ENCODE peak calls at places on chromosomes 11 and 22, in five cellular contexts. One of them, this sample, is unnamed.

GRCh38 chr22:40385041-40385782 is 14.8 kb downstream of the SGSM3 start:
- DNase-seq in vagina: no peak
- DNase-seq in endothelial cell of umbilical vein: no peak
- DNase-seq in stomach: no peak
- DNase-seq in GM23338: no peak
- DNase-seq in this sample: peak; percentile 34

GRCh38 chr11:66619080-66619554 is 2.7 kb downstream of the RBM14 start:
- DNase-seq in stomach: no peak
- DNase-seq in endothelial cell of umbilical vein: peak; percentile 56
- DNase-seq in GM23338: no peak
- DNase-seq in vagina: no peak
- DNase-seq in this sample: no peak

GRCh38 chr11:131178020-131178419 is 192.4 kb upstream of the NTM start:
- DNase-seq in GM23338: no peak
- DNase-seq in endothelial cell of umbilical vein: no peak
- DNase-seq in vagina: no peak
- DNase-seq in stomach: no peak
- DNase-seq in this sample: no peak

GRCh38 chr11:73396251-73396930 is 20.2 kb downstream of the RELT start:
- DNase-seq in GM23338: no peak
- DNase-seq in stomach: no peak
- DNase-seq in vagina: no peak
- DNase-seq in endothelial cell of umbilical vein: no peak
- DNase-seq in this sample: no peak

GRCh38 chr22:27381552-27381951 is 420.0 kb downstream of the MN1 start:
- DNase-seq in endothelial cell of umbilical vein: no peak
- DNase-seq in vagina: peak; percentile 25
- DNase-seq in stomach: no peak
- DNase-seq in GM23338: no peak
- DNase-seq in this sample: no peak

GRCh38 chr11:4539603-4540219 is 5.3 kb upstream of the OR52M1 start:
- DNase-seq in endothelial cell of umbilical vein: peak; percentile 51
- DNase-seq in vagina: no peak
- DNase-seq in stomach: peak; percentile 73
- DNase-seq in GM23338: peak; percentile 64
- DNase-seq in this sample: peak; percentile 59

GRCh38 chr11:124608146-124608545 is 3.1 kb upstream of the PANX3 start:
- DNase-seq in vagina: no peak
- DNase-seq in stomach: no peak
- DNase-seq in GM23338: no peak
- DNase-seq in endothelial cell of umbilical vein: no peak
- DNase-seq in this sample: no peak

GRCh38 chr22:23467721-23468294 is 112.3 kb downstream of the IGLL1 start:
- DNase-seq in stomach: no peak
- DNase-seq in endothelial cell of umbilical vein: no peak
- DNase-seq in GM23338: no peak
- DNase-seq in vagina: no peak
- DNase-seq in this sample: no peak

GRCh38 chr22:39242809-39243442 is 1.9 kb downstream of the PDGFB start:
- DNase-seq in stomach: peak; percentile 73
- DNase-seq in vagina: no peak
- DNase-seq in GM23338: peak; percentile 84
- DNase-seq in endothelial cell of umbilical vein: no peak
- DNase-seq in this sample: no peak

GRCh38 chr11:18617688-18618340 is 16.3 kb downstream of the SPTY2D1 start:
- DNase-seq in stomach: no peak
- DNase-seq in vagina: no peak
- DNase-seq in endothelial cell of umbilical vein: peak; percentile 3
- DNase-seq in GM23338: no peak
- DNase-seq in this sample: no peak

GRCh38 chr11:128590587-128590986 is 3.2 kb upstream of the ETS1 start:
- DNase-seq in vagina: no peak
- DNase-seq in endothelial cell of umbilical vein: no peak
- DNase-seq in stomach: no peak
- DNase-seq in GM23338: no peak
- DNase-seq in this sample: no peak

GRCh38 chr11:72812968-72813739 is 1.1 kb upstream of the ATG16L2 start:
- DNase-seq in vagina: peak; percentile 90
- DNase-seq in stomach: peak; percentile 59
- DNase-seq in endothelial cell of umbilical vein: peak; percentile 70
- DNase-seq in GM23338: peak; percentile 88
- DNase-seq in this sample: peak; percentile 71

GRCh38 chr11:110989734-110990133 is 255.8 kb upstream of the POU2AF2 start:
- DNase-seq in vagina: no peak
- DNase-seq in stomach: no peak
- DNase-seq in GM23338: no peak
- DNase-seq in endothelial cell of umbilical vein: no peak
- DNase-seq in this sample: peak; percentile 9
- TF ChIP-seq POLR2AphosphoS5 in vagina: peak; percentile 29
- TF ChIP-seq POLR2AphosphoS5 in stomach: peak; percentile 76
- TF ChIP-seq POLR2AphosphoS5 in GM23338: no peak
- TF ChIP-seq POLR2AphosphoS5 in endothelial cell of umbilical vein: no peak
- TF ChIP-seq POLR2AphosphoS5 in this sample: peak; percentile 66

GRCh38 chr11:12086271-12087074 is 23.9 kb upstream of the MICAL2 start:
- DNase-seq in endothelial cell of umbilical vein: peak; percentile 87
- DNase-seq in stomach: peak; percentile 57
- DNase-seq in vagina: peak; percentile 94
- DNase-seq in GM23338: no peak
- DNase-seq in this sample: peak; percentile 64

GRCh38 chr11:12085371-12086251 is 24.8 kb upstream of the MICAL2 start:
- DNase-seq in GM23338: no peak
- DNase-seq in stomach: no peak
- DNase-seq in endothelial cell of umbilical vein: no peak
- DNase-seq in vagina: no peak
- DNase-seq in this sample: no peak

GRCh38 chr11:12088531-12088930 is 21.9 kb upstream of the MICAL2 start:
- DNase-seq in stomach: no peak
- DNase-seq in endothelial cell of umbilical vein: no peak
- DNase-seq in vagina: no peak
- DNase-seq in GM23338: no peak
- DNase-seq in this sample: no peak

GRCh38 chr11:12088047-12088481 is 22.3 kb upstream of the MICAL2 start:
- DNase-seq in stomach: no peak
- DNase-seq in vagina: no peak
- DNase-seq in endothelial cell of umbilical vein: peak; percentile 74
- DNase-seq in GM23338: no peak
- DNase-seq in this sample: peak; percentile 61

GRCh38 chr11:12087075-12087775 is 23.2 kb upstream of the MICAL2 start:
- DNase-seq in vagina: no peak
- DNase-seq in stomach: no peak
- DNase-seq in endothelial cell of umbilical vein: peak; percentile 50
- DNase-seq in GM23338: peak; percentile 36
- DNase-seq in this sample: peak; percentile 46
- TF ChIP-seq CTCF in vagina: no peak
- TF ChIP-seq CTCF in stomach: peak; percentile 7
- TF ChIP-seq CTCF in endothelial cell of umbilical vein: peak; percentile 35
- TF ChIP-seq CTCF in GM23338: no peak
- TF ChIP-seq CTCF in this sample: no peak

GRCh38 chr11:41351825-41352224 is 107.6 kb downstream of the LRRC4C start:
- DNase-seq in GM23338: no peak
- DNase-seq in vagina: no peak
- DNase-seq in stomach: no peak
- DNase-seq in endothelial cell of umbilical vein: no peak
- DNase-seq in this sample: no peak
- TF ChIP-seq POLR2AphosphoS5 in GM23338: no peak
- TF ChIP-seq POLR2AphosphoS5 in vagina: no peak
- TF ChIP-seq POLR2AphosphoS5 in stomach: no peak
- TF ChIP-seq POLR2AphosphoS5 in endothelial cell of umbilical vein: no peak
- TF ChIP-seq POLR2AphosphoS5 in this sample: no peak

GRCh38 chr11:108734956-108735559 is 70.2 kb downstream of the DDX10 start:
- DNase-seq in vagina: no peak
- DNase-seq in endothelial cell of umbilical vein: peak; percentile 44
- DNase-seq in GM23338: peak; percentile 57
- DNase-seq in stomach: no peak
- DNase-seq in this sample: no peak
- TF ChIP-seq CTCF in vagina: no peak
- TF ChIP-seq CTCF in endothelial cell of umbilical vein: peak; percentile 35
- TF ChIP-seq CTCF in GM23338: peak; percentile 65
- TF ChIP-seq CTCF in stomach: no peak
- TF ChIP-seq CTCF in this sample: peak; percentile 32